ENCODE peak calls at places on chromosome 7, in eight cellular contexts. M is DMS153; D is GM13977; G is iPS-NIHi11; K is CD4-positive, alpha-beta T cell; W is ovary; S is NCI-H187 treated with DMSO at 0.1 percent for 48 hours; R is NAMALWA. A is an unnamed sample.

GRCh38 chr7:147586526-147586925 is 1004.0 kb upstream of the C7orf33 start:
- DNase-seq in M (no peak), D (no peak), G (no peak), K (no peak), W (no peak), S (no peak), R (no peak), A (no peak)

GRCh38 chr7:46126901-46127300 is 205.8 kb upstream of the IGFBP3 start:
- DNase-seq in M (no peak), D (no peak), G (no peak), K (no peak), W (no peak), S (no peak), R (no peak), A (no peak)

GRCh38 chr7:134288265-134288664 is 28.5 kb downstream of the SLC35B4 start:
- DNase-seq in M (no peak), D (no peak), G (no peak), K (no peak), W (no peak), S (no peak), R (no peak), A (no peak)

GRCh38 chr7:157336383-157337315 is at the start of gene DNAJB6:
- DNase-seq in M (peak; percentile 84), D (peak; percentile 97), G (peak; percentile 96), K (peak; percentile 94), W (peak; percentile 94), S (peak; percentile 70), R (peak; percentile 96), A (peak; percentile 94)

GRCh38 chr7:54541941-54542618 is at the start of gene VSTM2A:
- DNase-seq in M (peak; percentile 81), D (no peak), G (peak; percentile 75), K (no peak), W (no peak), S (no peak), R (no peak), A (no peak)

GRCh38 chr7:25636871-25637283 is 408.6 kb upstream of the NPVF start:
- DNase-seq in M (no peak), D (no peak), G (no peak), K (no peak), W (peak; percentile 35), S (no peak), R (no peak), A (peak; percentile 46)

GRCh38 chr7:121994625-121995410 is 121.9 kb downstream of the PTPRZ1 start:
- DNase-seq in M (peak; percentile 67), D (peak; percentile 59), G (peak; percentile 74), K (no peak), W (peak; percentile 46), S (peak; percentile 33), R (peak; percentile 86), A (no peak)

GRCh38 chr7:111018960-111019835 is 71.7 kb upstream of the LRRN3 start:
- DNase-seq in M (no peak), D (no peak), G (peak; percentile 6), K (no peak), W (no peak), S (no peak), R (no peak), A (no peak)

GRCh38 chr7:124152859-124153692 is 120.2 kb upstream of the TMEM229A start:
- DNase-seq in M (no peak), D (no peak), G (peak; percentile 35), K (no peak), W (no peak), S (no peak), R (peak; percentile 79), A (no peak)

GRCh38 chr7:2529161-2530075 is 9.8 kb downstream of the LFNG start:
- DNase-seq in M (no peak), D (peak; percentile 81), G (no peak), K (peak; percentile 51), W (no peak), S (no peak), R (peak; percentile 81), A (peak; percentile 73)

GRCh38 chr7:774161-775109 is 47.4 kb upstream of the PRKAR1B start:
- DNase-seq in M (no peak), D (peak; percentile 84), G (peak; percentile 93), K (peak; percentile 54), W (peak; percentile 56), S (no peak), R (peak; percentile 61), A (peak; percentile 58)

A was measured in left ventricle myocardium inferior.